ENCODE peak calls at places on chromosomes 6 and 20, in nine cellular contexts. One of them, this sample, is unnamed.

GRCh38 chr6:139764498-139764986 is 390.1 kb upstream of the CITED2 start:
- DNase-seq in GM12878: peak; percentile 66
- DNase-seq in K562: peak; percentile 42
- DNase-seq in GM23338: no peak
- DNase-seq in HCT116: peak; percentile 83
- DNase-seq in SK-N-SH: no peak
- DNase-seq in Panc1: peak; percentile 96
- DNase-seq in A549: peak; percentile 72
- DNase-seq in HepG2: peak; percentile 66
- DNase-seq in this sample: peak; percentile 64

GRCh38 chr6:143159001-143159400 is 98.3 kb downstream of the AIG1 start:
- DNase-seq in A549: no peak
- DNase-seq in GM12878: no peak
- DNase-seq in Panc1: no peak
- DNase-seq in SK-N-SH: no peak
- DNase-seq in K562: no peak
- DNase-seq in HCT116: no peak
- DNase-seq in GM23338: no peak
- DNase-seq in HepG2: no peak
- DNase-seq in this sample: no peak

GRCh38 chr6:44003345-44004061 is 123.7 kb downstream of the MRPL14 start:
- DNase-seq in K562: no peak
- DNase-seq in HepG2: no peak
- DNase-seq in HCT116: no peak
- DNase-seq in A549: no peak
- DNase-seq in SK-N-SH: no peak
- DNase-seq in Panc1: no peak
- DNase-seq in GM12878: no peak
- DNase-seq in GM23338: peak; percentile 64
- DNase-seq in this sample: no peak

GRCh38 chr6:52622810-52623209 is 46.0 kb upstream of the TRAM2 start:
- DNase-seq in GM23338: no peak
- DNase-seq in A549: no peak
- DNase-seq in HCT116: no peak
- DNase-seq in HepG2: no peak
- DNase-seq in SK-N-SH: no peak
- DNase-seq in GM12878: no peak
- DNase-seq in K562: no peak
- DNase-seq in Panc1: no peak
- DNase-seq in this sample: no peak

GRCh38 chr6:27260339-27260738 is 12.8 kb downstream of the PRSS16 start:
- DNase-seq in GM12878: no peak
- DNase-seq in K562: no peak
- DNase-seq in GM23338: peak; percentile 77
- DNase-seq in HepG2: no peak
- DNase-seq in A549: no peak
- DNase-seq in HCT116: no peak
- DNase-seq in Panc1: no peak
- DNase-seq in SK-N-SH: no peak
- DNase-seq in this sample: no peak

GRCh38 chr6:151506761-151507160 is 12.9 kb downstream of the CCDC170 start:
- DNase-seq in HepG2: no peak
- DNase-seq in A549: no peak
- DNase-seq in GM12878: no peak
- DNase-seq in HCT116: no peak
- DNase-seq in GM23338: no peak
- DNase-seq in SK-N-SH: no peak
- DNase-seq in K562: no peak
- DNase-seq in Panc1: no peak
- DNase-seq in this sample: no peak

GRCh38 chr20:38545771-38546170 is 35.2 kb upstream of the ADIG start:
- DNase-seq in GM23338: no peak
- DNase-seq in K562: no peak
- DNase-seq in HCT116: no peak
- DNase-seq in GM12878: no peak
- DNase-seq in SK-N-SH: no peak
- DNase-seq in HepG2: no peak
- DNase-seq in A549: no peak
- DNase-seq in Panc1: no peak
- DNase-seq in this sample: no peak

GRCh38 chr20:38523697-38524096 is 51.1 kb downstream of the RALGAPB start:
- DNase-seq in Panc1: no peak
- DNase-seq in HCT116: no peak
- DNase-seq in SK-N-SH: no peak
- DNase-seq in GM23338: no peak
- DNase-seq in K562: no peak
- DNase-seq in HepG2: no peak
- DNase-seq in A549: peak; percentile 6
- DNase-seq in GM12878: no peak
- DNase-seq in this sample: no peak

GRCh38 chr6:149963462-149964242 is at the start of gene ULBP1:
- DNase-seq in SK-N-SH: peak; percentile 74
- DNase-seq in K562: peak; percentile 96
- DNase-seq in A549: peak; percentile 88
- DNase-seq in HepG2: no peak
- DNase-seq in HCT116: peak; percentile 81
- DNase-seq in GM23338: peak; percentile 92
- DNase-seq in GM12878: no peak
- DNase-seq in Panc1: peak; percentile 5
- DNase-seq in this sample: peak; percentile 76

GRCh38 chr6:14804444-14805210 is 441.2 kb upstream of the JARID2 start:
- DNase-seq in GM12878: no peak
- DNase-seq in A549: no peak
- DNase-seq in Panc1: no peak
- DNase-seq in K562: no peak
- DNase-seq in HCT116: no peak
- DNase-seq in HepG2: peak; percentile 54
- DNase-seq in GM23338: no peak
- DNase-seq in SK-N-SH: peak; percentile 71
- DNase-seq in this sample: no peak

GRCh38 chr20:23445596-23446217 is 6.2 kb downstream of the CSTL1 start:
- DNase-seq in K562: no peak
- DNase-seq in Panc1: no peak
- DNase-seq in GM12878: no peak
- DNase-seq in HCT116: peak; percentile 16
- DNase-seq in HepG2: peak; percentile 55
- DNase-seq in GM23338: no peak
- DNase-seq in A549: peak; percentile 45
- DNase-seq in SK-N-SH: no peak
- DNase-seq in this sample: no peak
- TF ChIP-seq REST in K562: no peak
- TF ChIP-seq REST in Panc1: no peak
- TF ChIP-seq REST in GM12878: no peak
- TF ChIP-seq REST in HCT116: no peak
- TF ChIP-seq REST in HepG2: no peak
- TF ChIP-seq REST in GM23338: no peak
- TF ChIP-seq REST in A549: no peak
- TF ChIP-seq REST in SK-N-SH: no peak
- TF ChIP-seq REST in this sample: no peak

DNA sequence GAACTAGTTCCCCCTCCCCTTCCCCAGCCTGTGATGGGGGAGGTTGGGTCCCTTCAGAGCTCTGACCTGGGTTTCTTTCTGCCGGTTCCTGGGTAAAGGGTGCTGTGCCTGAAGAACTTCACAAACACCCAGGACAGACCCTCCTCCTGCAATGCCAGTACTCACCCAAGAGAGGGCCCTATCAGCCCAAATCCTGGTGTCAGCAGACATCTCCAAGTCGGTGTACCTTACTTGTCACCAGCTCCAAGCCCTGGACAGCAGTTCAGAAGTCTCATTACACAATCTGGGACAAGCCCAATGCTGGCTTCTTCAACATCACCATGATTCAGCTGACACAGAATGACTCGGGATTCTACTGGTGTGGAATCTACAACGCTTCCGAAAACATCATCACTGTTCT is 467 bp downstream of the TREML4 start:
- DNase-seq in K562: no peak
- DNase-seq in SK-N-SH: no peak
- DNase-seq in GM23338: peak; percentile 52
- DNase-seq in HCT116: no peak
- DNase-seq in HepG2: no peak
- DNase-seq in GM12878: no peak
- DNase-seq in Panc1: no peak
- DNase-seq in A549: peak; percentile 37
- DNase-seq in this sample: peak; percentile 63
- TF ChIP-seq CTCF in K562: peak; percentile 46
- TF ChIP-seq CTCF in SK-N-SH: no peak
- TF ChIP-seq CTCF in GM23338: peak; percentile 72
- TF ChIP-seq CTCF in HCT116: no peak
- TF ChIP-seq CTCF in HepG2: no peak
- TF ChIP-seq CTCF in GM12878: no peak
- TF ChIP-seq CTCF in Panc1: no peak
- TF ChIP-seq CTCF in A549: no peak
- TF ChIP-seq CTCF in this sample: no peak

DNA sequence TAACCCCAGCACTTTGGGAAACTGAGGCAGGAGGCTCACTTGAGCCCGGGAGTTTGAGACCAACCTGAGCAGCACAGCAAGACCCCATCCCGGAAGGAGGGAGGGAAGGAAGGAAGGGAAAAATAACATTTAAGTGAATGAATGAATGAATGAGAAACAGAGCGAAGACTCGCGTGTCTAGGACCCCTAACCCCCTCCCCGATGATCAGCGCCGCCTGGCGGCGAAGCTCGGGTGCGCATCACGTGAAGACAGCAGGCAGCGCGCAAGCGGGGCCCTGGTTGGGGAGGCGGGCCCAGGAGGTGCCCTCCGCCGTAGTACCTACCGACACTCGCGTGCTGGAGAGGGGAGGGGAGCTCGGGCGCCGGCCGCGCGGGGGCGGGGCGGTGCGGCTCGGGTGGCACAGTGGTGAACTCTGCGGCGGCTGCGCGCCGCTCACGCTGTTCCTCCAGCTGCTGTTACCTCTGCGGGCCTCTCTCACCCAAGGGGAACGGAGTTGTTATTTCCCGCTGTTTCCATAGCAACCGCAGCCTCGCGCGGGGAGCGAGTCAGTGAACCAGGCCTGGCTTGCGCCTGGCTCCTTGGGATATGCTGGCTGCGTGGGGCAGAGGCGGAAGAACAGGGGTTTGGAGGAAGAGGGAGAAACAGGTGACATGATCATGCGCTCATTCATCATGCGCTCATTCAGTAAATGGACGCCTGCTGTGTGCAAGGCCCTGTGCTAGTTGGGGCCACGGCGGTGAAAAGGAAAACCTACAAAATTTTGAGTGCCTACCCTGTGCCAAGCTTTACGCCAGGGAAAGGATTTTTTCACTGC is 2.0 kb upstream of the DCDC2 start:
- DNase-seq in GM23338: peak; percentile 93
- DNase-seq in Panc1: peak; percentile 54
- DNase-seq in HepG2: no peak
- DNase-seq in K562: peak; percentile 49
- DNase-seq in A549: peak; percentile 92
- DNase-seq in GM12878: peak; percentile 28
- DNase-seq in HCT116: peak; percentile 71
- DNase-seq in SK-N-SH: peak; percentile 88
- DNase-seq in this sample: peak; percentile 72
- TF ChIP-seq REST in GM23338: no peak
- TF ChIP-seq REST in Panc1: no peak
- TF ChIP-seq REST in HepG2: no peak
- TF ChIP-seq REST in K562: no peak
- TF ChIP-seq REST in A549: no peak
- TF ChIP-seq REST in GM12878: no peak
- TF ChIP-seq REST in HCT116: no peak
- TF ChIP-seq REST in SK-N-SH: no peak
- TF ChIP-seq REST in this sample: no peak

GRCh38 chr6:148203281-148203925 is 139.2 kb upstream of the SASH1 start:
- DNase-seq in GM23338: no peak
- DNase-seq in K562: no peak
- DNase-seq in HepG2: no peak
- DNase-seq in HCT116: no peak
- DNase-seq in GM12878: no peak
- DNase-seq in SK-N-SH: no peak
- DNase-seq in Panc1: no peak
- DNase-seq in A549: no peak
- DNase-seq in this sample: no peak

GRCh38 chr6:148199584-148199983 is 143.1 kb upstream of the SASH1 start:
- DNase-seq in K562: no peak
- DNase-seq in HepG2: no peak
- DNase-seq in GM23338: no peak
- DNase-seq in GM12878: no peak
- DNase-seq in SK-N-SH: no peak
- DNase-seq in Panc1: no peak
- DNase-seq in HCT116: no peak
- DNase-seq in A549: no peak
- DNase-seq in this sample: no peak

GRCh38 chr6:148203970-148204369 is 138.7 kb upstream of the SASH1 start:
- DNase-seq in GM12878: peak; percentile 66
- DNase-seq in GM23338: no peak
- DNase-seq in K562: no peak
- DNase-seq in HepG2: no peak
- DNase-seq in SK-N-SH: no peak
- DNase-seq in Panc1: no peak
- DNase-seq in HCT116: no peak
- DNase-seq in A549: no peak
- DNase-seq in this sample: peak; percentile 54

GRCh38 chr6:148195511-148195910 is 147.1 kb upstream of the SASH1 start:
- DNase-seq in GM23338: no peak
- DNase-seq in A549: no peak
- DNase-seq in K562: no peak
- DNase-seq in GM12878: no peak
- DNase-seq in HCT116: no peak
- DNase-seq in Panc1: no peak
- DNase-seq in SK-N-SH: no peak
- DNase-seq in HepG2: no peak
- DNase-seq in this sample: no peak

DNA sequence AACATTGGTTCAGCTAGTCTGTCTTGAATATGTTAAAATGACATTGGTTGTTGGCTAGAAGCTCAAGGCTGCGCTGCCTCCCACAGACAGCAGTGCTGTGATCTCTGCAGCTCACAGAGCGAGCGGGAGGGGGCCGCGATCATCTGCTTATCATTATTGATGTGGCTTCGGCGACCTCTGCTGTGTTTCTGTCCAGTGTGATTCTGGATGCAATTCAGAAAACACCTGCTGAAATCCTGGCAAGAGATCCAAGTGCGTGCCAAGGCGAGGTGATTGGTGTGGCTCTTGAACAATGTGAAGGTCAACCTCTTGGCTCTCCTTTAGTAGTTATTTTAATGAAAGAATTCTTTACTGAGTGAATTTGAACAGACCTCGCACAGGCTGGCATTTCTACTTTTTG is 142.3 kb upstream of the SASH1 start:
- DNase-seq in A549: no peak
- DNase-seq in HepG2: no peak
- DNase-seq in GM23338: peak; percentile 24
- DNase-seq in GM12878: no peak
- DNase-seq in HCT116: no peak
- DNase-seq in SK-N-SH: no peak
- DNase-seq in K562: no peak
- DNase-seq in Panc1: no peak
- DNase-seq in this sample: no peak
- TF ChIP-seq CTCF in A549: no peak
- TF ChIP-seq CTCF in HepG2: no peak
- TF ChIP-seq CTCF in GM23338: peak; percentile 15
- TF ChIP-seq CTCF in GM12878: no peak
- TF ChIP-seq CTCF in HCT116: no peak
- TF ChIP-seq CTCF in SK-N-SH: no peak
- TF ChIP-seq CTCF in K562: no peak
- TF ChIP-seq CTCF in Panc1: no peak
- TF ChIP-seq CTCF in this sample: no peak

DNA sequence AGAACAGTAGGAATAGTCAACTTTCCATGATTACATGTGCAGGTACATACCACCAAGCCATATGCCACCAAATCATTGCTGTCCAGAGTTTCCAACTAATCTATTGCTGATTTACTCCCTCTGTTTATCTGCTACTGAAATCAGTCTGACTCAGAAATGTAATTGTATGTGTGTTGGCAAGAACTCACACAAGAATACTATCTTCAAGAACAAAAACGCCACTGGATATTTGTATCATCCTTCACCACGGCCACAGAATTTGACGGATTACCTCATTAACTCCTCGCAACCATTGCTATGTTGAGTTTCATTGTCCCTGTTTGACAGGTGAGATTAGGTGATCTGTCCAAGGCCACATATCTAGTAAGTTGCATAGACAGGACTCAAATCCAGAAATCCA is 159.2 kb downstream of the GMPR start:
- DNase-seq in GM23338: no peak
- DNase-seq in HepG2: no peak
- DNase-seq in Panc1: no peak
- DNase-seq in GM12878: no peak
- DNase-seq in A549: no peak
- DNase-seq in HCT116: no peak
- DNase-seq in SK-N-SH: no peak
- DNase-seq in K562: no peak
- DNase-seq in this sample: no peak
- TF ChIP-seq REST in GM23338: no peak
- TF ChIP-seq REST in HepG2: no peak
- TF ChIP-seq REST in Panc1: no peak
- TF ChIP-seq REST in GM12878: no peak
- TF ChIP-seq REST in A549: no peak
- TF ChIP-seq REST in HCT116: no peak
- TF ChIP-seq REST in SK-N-SH: no peak
- TF ChIP-seq REST in K562: no peak
- TF ChIP-seq REST in this sample: no peak